ENCODE peak calls at places on chromosomes 3 and 15, in five cellular contexts. A, E, O, M and X are unnamed samples.

GRCh38 chr3:70926835-70927234 is 614.4 kb upstream of the MDFIC2 start:
- DNase-seq in A (no peak), E (no peak), O (no peak), M (no peak), X (no peak)

GRCh38 chr3:50248387-50248786 is 12.4 kb downstream of the GNAI2 start:
- DNase-seq in A (no peak), E (no peak), O (peak; percentile 76), M (peak; percentile 62), X (no peak)

GRCh38 chr15:61050844-61051569 is 178.1 kb downstream of the RORA start:
- DNase-seq in A (no peak), E (no peak), O (no peak), M (no peak), X (no peak)

GRCh38 chr3:128429275-128429674 is 37.4 kb downstream of the DNAJB8 start:
- DNase-seq in A (no peak), E (no peak), O (no peak), M (no peak), X (no peak)

GRCh38 chr3:146589899-146590508 is 15.1 kb downstream of the PLSCR5 start:
- DNase-seq in A (peak; percentile 8), E (peak; percentile 63), O (no peak), M (no peak), X (no peak)

GRCh38 chr3:186724911-186725310 is 7.8 kb downstream of the KNG1 start:
- DNase-seq in A (no peak), E (no peak), O (no peak), M (no peak), X (no peak)

GRCh38 chr3:197241173-197241572 is 57.2 kb downstream of the DLG1 start:
- DNase-seq in A (no peak), E (no peak), O (no peak), M (no peak), X (no peak)

GRCh38 chr3:159950156-159950898 is 38.3 kb upstream of the IL12A start:
- DNase-seq in A (no peak), E (no peak), O (no peak), M (no peak), X (no peak)

GRCh38 chr15:85402195-85402921 is 22.0 kb downstream of the AKAP13 start:
- DNase-seq in A (no peak), E (no peak), O (no peak), M (no peak), X (no peak)

GRCh38 chr3:123449092-123449985 is 449 bp upstream of the ADCY5 start:
- DNase-seq in A (no peak), E (peak; percentile 68), O (no peak), M (no peak), X (peak; percentile 37)

GRCh38 chr15:55253580-55253979 is 36.0 kb downstream of the RAB27A start:
- DNase-seq in A (no peak), E (no peak), O (no peak), M (no peak), X (no peak)

GRCh38 chr3:115272036-115272824 is 125.1 kb upstream of the ZBTB20 start:
- DNase-seq in A (no peak), E (no peak), O (no peak), M (no peak), X (no peak)

GRCh38 chr3:146129750-146130149 is 31.2 kb downstream of the PLOD2 start:
- DNase-seq in A (no peak), E (no peak), O (no peak), M (no peak), X (no peak)

GRCh38 chr3:165082632-165083031 is 4.3 kb upstream of the SI start:
- DNase-seq in A (no peak), E (no peak), O (no peak), M (no peak), X (no peak)

GRCh38 chr15:90887037-90887481 is 2.8 kb downstream of the FES start:
- DNase-seq in A (no peak), E (no peak), O (no peak), M (no peak), X (no peak)

GRCh38 chr15:81784751-81785150 is 261.1 kb downstream of the MEX3B start:
- DNase-seq in A (no peak), E (no peak), O (no peak), M (no peak), X (no peak)

GRCh38 chr3:65004316-65004715 is 316.5 kb upstream of the ADAMTS9 start:
- DNase-seq in A (no peak), E (no peak), O (no peak), M (no peak), X (no peak)

GRCh38 chr3:190517696-190518095 is 3.8 kb downstream of the IL1RAP start:
- DNase-seq in A (no peak), E (peak; percentile 25), O (no peak), M (no peak), X (no peak)

GRCh38 chr15:31801152-31801551 is 229.2 kb upstream of the CHRNA7 start:
- DNase-seq in A (no peak), E (no peak), O (no peak), M (no peak), X (no peak)

GRCh38 chr3:177102526-177102925 is 94.8 kb downstream of the TBL1XR1 start:
- DNase-seq in A (no peak), E (no peak), O (no peak), M (no peak), X (peak; percentile 3)

GRCh38 chr3:178752843-178753242 is 216.6 kb downstream of the KCNMB2 start:
- DNase-seq in A (no peak), E (no peak), O (no peak), M (no peak), X (no peak)

DNA sequence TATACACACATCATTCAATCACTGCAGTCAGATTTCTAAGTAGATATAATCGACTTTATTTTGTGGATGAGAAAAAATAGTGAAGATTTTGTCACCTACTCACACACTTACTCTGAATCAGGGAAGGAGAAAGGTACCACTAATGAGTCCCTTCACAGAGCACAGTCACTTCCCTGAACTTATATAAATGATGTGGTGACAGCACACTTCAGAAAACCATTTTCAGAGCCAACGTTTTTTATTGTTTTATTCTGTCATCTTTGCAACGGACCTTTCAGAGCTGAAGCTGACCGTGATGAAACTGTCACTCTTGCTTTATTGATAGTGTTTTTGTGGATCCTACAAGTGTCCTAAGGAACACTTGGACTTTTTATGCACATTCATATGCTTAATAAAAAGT is 956.6 kb downstream of the SQOR start:
- DNase-seq in A (no peak), E (no peak), O (no peak), M (no peak), X (no peak)
- H3K9me3 ChIP-seq in A (peaks cover 7% of the 10 kb centered on the region), E (no peaks in the 10 kb centered on the region), O (no peaks in the 10 kb centered on the region), M (no peaks in the 10 kb centered on the region), X (no peaks in the 10 kb centered on the region)

DNA sequence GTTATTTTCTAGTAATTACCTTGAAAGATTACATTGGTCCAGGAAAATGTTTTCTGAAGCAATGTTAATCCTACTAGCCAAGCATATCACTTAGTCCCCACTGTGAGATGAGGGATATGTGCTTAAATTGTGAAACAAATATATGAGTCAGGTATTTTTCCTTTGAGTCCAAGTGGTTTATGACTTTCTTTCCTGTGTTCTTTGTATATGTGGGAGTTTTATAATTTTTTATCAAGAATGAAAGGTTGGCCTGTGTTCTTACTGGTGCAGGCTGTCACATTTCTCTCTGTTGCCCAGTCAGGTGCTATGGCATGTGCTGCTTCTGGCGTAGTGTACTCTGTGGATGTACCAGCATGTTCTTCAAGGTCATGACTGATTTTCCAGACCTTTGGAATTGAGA is 147.4 kb downstream of the CMSS1 start:
- DNase-seq in A (no peak), E (peak; percentile 58), O (no peak), M (peak; percentile 47), X (no peak)
- H3K4me1 ChIP-seq in A (no peaks in the 10 kb centered on the region), E (peaks cover 13% of the 10 kb centered on the region), O (peaks cover 77% of the 10 kb centered on the region), M (peaks cover 44% of the 10 kb centered on the region), X (peaks cover 23% of the 10 kb centered on the region)

GRCh38 chr15:99686290-99686689 is 46.9 kb downstream of the LYSMD4 start:
- DNase-seq in A (no peak), E (no peak), O (no peak), M (no peak), X (no peak)

GRCh38 chr15:99677540-99678134 is 55.6 kb downstream of the LYSMD4 start:
- DNase-seq in A (no peak), E (no peak), O (no peak), M (no peak), X (no peak)

GRCh38 chr15:99683000-99683670 is 50.1 kb downstream of the LYSMD4 start:
- DNase-seq in A (no peak), E (no peak), O (no peak), M (no peak), X (no peak)

GRCh38 chr15:99682455-99682854 is 50.8 kb downstream of the LYSMD4 start:
- DNase-seq in A (no peak), E (peak; percentile 30), O (no peak), M (no peak), X (no peak)
- H3K9me3 ChIP-seq in A (peaks cover 7% of the 10 kb centered on the region), E (no peaks in the 10 kb centered on the region), O (peaks cover 6% of the 10 kb centered on the region), M (no peaks in the 10 kb centered on the region), X (peaks cover 5% of the 10 kb centered on the region)

GRCh38 chr15:36880226-36880912 is 220.0 kb downstream of the MEIS2 start:
- DNase-seq in A (no peak), E (no peak), O (no peak), M (no peak), X (no peak)
- H3K4me1 ChIP-seq in A (peaks cover 3% of the 10 kb centered on the region), E (no peaks in the 10 kb centered on the region), O (peaks cover 41% of the 10 kb centered on the region), M (peaks cover 33% of the 10 kb centered on the region), X (peaks cover 17% of the 10 kb centered on the region)

DNA sequence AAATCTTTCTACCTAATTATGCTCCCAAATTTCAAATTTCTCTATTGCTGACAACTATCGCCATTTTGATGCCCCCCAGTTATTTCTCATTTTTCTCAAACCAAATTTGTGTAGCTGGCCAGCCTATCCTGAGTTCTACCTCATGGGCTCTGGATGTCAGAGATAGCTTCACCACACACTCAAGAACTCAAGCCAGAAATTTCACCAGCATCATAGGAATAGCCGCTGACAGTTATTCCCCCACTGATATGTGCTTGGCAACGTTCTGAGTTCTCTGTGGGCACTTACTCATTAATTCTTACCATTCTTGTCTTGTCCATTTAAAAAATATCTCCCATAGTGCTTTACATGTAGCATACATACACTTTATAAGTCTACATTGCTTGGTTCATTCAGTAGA is 264.7 kb downstream of the FHIT start:
- DNase-seq in A (no peak), E (no peak), O (no peak), M (no peak), X (no peak)
- H3K9me3 ChIP-seq in A (no peaks in the 10 kb centered on the region), E (peaks cover 3% of the 10 kb centered on the region), O (no peaks in the 10 kb centered on the region), M (no peaks in the 10 kb centered on the region), X (no peaks in the 10 kb centered on the region)

GRCh38 chr15:77497942-77498361 is 77.3 kb downstream of the HMG20A start:
- DNase-seq in A (no peak), E (peak; percentile 42), O (no peak), M (no peak), X (no peak)
- H3K4me1 ChIP-seq in A (no peaks in the 10 kb centered on the region), E (peaks cover 40% of the 10 kb centered on the region), O (peaks cover 56% of the 10 kb centered on the region), M (peaks cover 49% of the 10 kb centered on the region), X (peaks cover 8% of the 10 kb centered on the region)

GRCh38 chr3:42801048-42801620 is 3.2 kb downstream of the HIGD1A start:
- DNase-seq in A (no peak), E (no peak), O (no peak), M (no peak), X (no peak)
- H3K9me3 ChIP-seq in A (no peaks in the 10 kb centered on the region), E (no peaks in the 10 kb centered on the region), O (no peaks in the 10 kb centered on the region), M (no peaks in the 10 kb centered on the region), X (peaks cover 6% of the 10 kb centered on the region)

GRCh38 chr3:157058392-157059071 is 101.4 kb downstream of the CCNL1 start:
- DNase-seq in A (no peak), E (no peak), O (no peak), M (no peak), X (peak; percentile 52)
- H3K4me1 ChIP-seq in A (no peaks in the 10 kb centered on the region), E (no peaks in the 10 kb centered on the region), O (peaks cover 6% of the 10 kb centered on the region), M (peaks cover 1% of the 10 kb centered on the region), X (peaks cover 28% of the 10 kb centered on the region)